ENCODE peak calls at places on chromosomes 11 and 22, in seven cellular contexts. P is sigmoid colon, M is transverse colon, B is H1, A is breast epithelium, C is HCT116, X is K562. R is an unnamed sample. For H3K4me1, the result is how much of the 10 kb centered on the place peaks cover.

GRCh38 chr22:39800790-39801540 is 92.6 kb downstream of the ENTHD1 start:
- DNase-seq in P (no peak), X (peak), C (no peak), M (no peak), A (no peak), B (no peak), R (no peak)

GRCh38 chr11:12079726-12080556 is 30.4 kb upstream of the MICAL2 start:
- DNase-seq in P (peak), C (peak), A (peak), X (no peak), B (no peak), M (peak), R (no peak)

GRCh38 chr22:36129985-36130384 is 30.6 kb downstream of the APOL3 start:
- DNase-seq in P (no peak), A (no peak), C (no peak), M (no peak), X (no peak), B (no peak), R (no peak)

GRCh38 chr11:70059971-70060370 is 18.1 kb upstream of the ANO1 start:
- DNase-seq in P (no peak), B (no peak), X (no peak), C (no peak), A (no peak), M (no peak), R (no peak)

GRCh38 chr11:132876301-132877071 is 655.8 kb downstream of the OPCML start:
- DNase-seq in A (no peak), C (no peak), X (no peak), P (no peak), B (no peak), M (no peak), R (no peak)

GRCh38 chr11:108092134-108092533 is 29.2 kb upstream of the ACAT1 start:
- DNase-seq in B (no peak), X (no peak), C (no peak), A (no peak), M (no peak), P (no peak), R (no peak)

GRCh38 chr11:122628691-122629555 is 26.6 kb upstream of the UBASH3B start:
- DNase-seq in X (peak), A (peak), P (peak), C (peak), B (peak), M (peak), R (peak)

GRCh38 chr22:20135265-20135664 is 3.7 kb downstream of the ZDHHC8 start:
- DNase-seq in A (no peak), B (no peak), M (no peak), C (no peak), P (no peak), X (no peak), R (no peak)

GRCh38 chr22:38513063-38513462 is 7.0 kb upstream of the DDX17 start:
- DNase-seq in C (no peak), A (no peak), M (peak), B (no peak), P (no peak), X (peak), R (peak)

GRCh38 chr11:121687961-121688566 is 235.3 kb upstream of the SORL1-AS1 start:
- DNase-seq in X (no peak), P (peak), B (no peak), M (no peak), A (no peak), C (no peak), R (no peak)

DNA sequence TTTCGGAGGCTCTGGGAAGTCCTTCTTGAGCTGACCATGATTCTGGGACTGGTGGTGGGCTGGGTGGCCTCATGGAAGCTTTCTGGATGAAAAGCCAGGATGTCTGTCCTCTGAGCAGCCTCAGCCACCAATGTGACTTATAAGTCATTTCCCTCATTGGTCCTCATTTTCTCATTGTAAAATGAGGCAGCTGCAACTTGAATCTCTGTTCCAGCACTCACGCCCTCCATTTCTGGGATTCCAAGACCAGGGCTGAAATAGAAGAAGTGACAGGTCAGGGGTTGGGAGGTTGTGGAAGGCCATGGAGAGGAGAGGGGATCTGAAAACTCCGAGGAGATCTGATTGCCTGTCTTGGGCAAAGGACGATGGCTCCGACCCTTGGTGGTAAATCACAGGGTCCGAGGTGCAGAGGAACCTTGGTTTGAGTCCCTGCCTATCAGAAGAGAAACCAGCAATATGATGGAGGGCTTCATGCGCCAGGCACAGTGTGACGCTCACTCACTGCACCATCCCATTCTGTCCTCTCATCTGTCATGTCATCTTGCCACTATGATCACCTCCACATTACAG is 38.3 kb downstream of the TSPAN18 start:
- DNase-seq in A (no peak), B (no peak), P (peak), C (no peak), M (no peak), X (no peak), R (no peak)
- H3K4me1 ChIP-seq in A (under half), B (under half), P (half or more), C (under half), M (under half), X (under half), R (under half)

DNA sequence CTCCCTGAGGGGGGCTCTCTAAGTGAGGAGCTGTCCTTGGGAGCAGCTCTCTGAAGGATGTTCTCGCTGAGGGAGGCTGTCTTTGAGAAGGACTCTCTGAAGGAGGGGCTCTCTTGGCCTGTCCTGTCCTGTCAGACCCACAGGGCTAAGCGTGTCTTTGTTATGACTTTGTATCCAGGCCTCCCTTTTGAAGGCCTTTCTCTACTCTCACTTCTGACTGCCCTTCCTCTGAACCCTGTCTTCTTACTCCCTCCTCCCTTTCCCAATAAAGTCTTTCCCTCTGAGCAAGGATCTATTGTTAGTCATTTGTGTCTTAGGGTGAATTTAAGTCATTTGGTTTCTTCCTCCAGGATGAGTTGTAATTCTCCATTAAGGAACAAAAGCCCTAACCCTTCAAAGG is 330.1 kb upstream of the PLET1 start:
- DNase-seq in A (no peak), B (no peak), C (no peak), P (no peak), X (no peak), M (no peak), R (no peak)
- TF ChIP-seq POLR2AphosphoS5 in A (no peak), B (no peak), C (no peak), P (peak), X (no peak), M (no peak), R (no peak)

DNA sequence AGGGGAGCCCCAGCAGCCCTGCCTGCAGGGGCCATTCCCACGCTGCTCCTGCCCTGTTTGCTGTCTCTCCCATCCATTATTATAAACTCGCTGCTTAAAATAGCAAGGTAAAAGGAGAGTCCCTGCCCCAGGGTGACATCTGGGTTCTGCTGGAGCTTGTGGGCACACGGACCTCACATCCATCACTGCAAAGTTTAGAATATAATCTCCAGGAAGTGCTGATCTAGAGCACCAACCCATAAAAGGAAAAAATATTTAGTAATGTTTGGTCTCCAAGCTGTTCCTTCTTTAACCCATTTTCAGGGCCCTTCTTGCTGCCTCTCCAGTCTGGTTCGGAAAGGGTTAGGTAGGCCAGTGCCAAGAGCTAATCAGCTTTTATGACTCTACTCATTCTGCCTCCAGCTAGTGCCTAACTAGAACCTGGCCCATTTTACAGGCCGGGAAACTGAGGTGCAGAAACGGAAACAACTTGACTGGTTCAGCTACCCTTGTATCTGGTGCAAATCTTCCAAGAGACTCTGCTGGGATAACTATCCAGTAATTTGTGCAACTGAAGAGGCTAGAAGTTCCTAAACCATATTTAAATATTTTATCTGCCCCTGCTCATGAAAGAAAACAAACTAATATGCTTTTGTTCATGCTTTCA is 37.5 kb downstream of the IRAG1 start:
- DNase-seq in B (no peak), M (no peak), P (peak), C (no peak), A (no peak), X (no peak), R (no peak)
- H3K4me1 ChIP-seq in B (under half), M (half or more), P (half or more), C (half or more), A (under half), X (half or more), R (half or more)

DNA sequence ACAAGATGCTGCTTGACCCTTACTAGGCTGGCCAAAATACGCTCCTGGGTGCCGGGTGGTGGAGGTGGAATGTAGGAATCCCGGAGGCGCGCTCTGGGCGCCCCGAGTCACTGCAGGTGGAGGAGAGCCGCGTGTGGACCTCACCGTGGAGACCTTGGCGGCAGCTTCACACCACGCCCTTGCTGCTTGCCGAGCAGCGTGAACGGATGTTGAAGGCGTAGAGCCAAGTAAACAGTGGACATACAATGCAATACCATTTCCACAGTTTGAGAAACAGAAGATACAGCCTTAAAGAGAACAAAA is 1.3 kb downstream of the NCR3LG1 start:
- DNase-seq in X (peak), B (no peak), M (peak), A (no peak), C (no peak), P (peak), R (peak)
- TF ChIP-seq POLR2AphosphoS5 in X (no peak), B (no peak), M (peak), A (no peak), C (no peak), P (no peak), R (no peak)

DNA sequence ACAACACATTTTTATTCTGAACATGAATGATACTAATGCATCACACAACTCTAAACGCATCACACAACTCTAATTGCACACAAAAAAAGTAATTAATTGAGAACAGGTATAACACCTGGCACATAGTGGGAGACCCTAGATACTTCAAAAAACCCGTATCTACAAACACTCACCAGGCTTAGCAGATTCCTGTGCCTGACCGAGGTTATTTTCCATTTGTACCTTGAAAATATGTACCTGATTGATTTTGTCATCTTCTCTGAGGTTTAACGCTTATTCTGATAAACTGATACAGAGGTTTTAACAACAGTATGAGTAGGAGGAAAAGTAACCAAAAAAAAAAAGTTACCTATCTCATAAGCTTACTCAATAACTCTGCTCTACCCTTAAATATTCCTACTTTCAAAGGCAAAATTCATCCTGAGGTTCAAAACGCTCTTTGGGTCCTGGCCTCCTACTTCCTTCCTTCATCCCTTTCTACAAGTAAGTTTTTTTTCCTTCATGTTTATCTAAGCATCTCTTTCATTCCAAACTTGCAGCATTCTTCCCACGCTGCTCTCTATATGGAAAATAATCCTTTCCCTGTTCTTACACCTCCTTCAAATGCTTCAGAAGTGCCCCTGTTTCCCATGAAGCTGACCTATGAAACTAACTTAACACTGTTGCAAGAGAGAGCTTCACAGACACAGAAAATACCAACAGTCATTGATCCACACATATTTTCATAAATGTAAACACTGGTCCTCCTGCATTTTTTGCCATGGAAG is 73.3 kb downstream of the ETS1 start:
- DNase-seq in M (no peak), X (no peak), A (no peak), P (no peak), B (no peak), C (no peak), R (no peak)
- H3K4me1 ChIP-seq in M (under half), X (under half), A (under half), P (under half), B (under half), C (under half), R (half or more)

R was measured in spleen.